ENCODE peak calls at places on chromosomes 16 and 17, in five cellular contexts. T, L, B, M and G are unnamed samples. For H3K36me3, the result is how much of the 10 kb centered on the place peaks cover.

GRCh38 chr17:70584255-70584654 is 414.9 kb downstream of the KCNJ2 start:
- DNase-seq in T (no peak), L (no peak), B (no peak), M (no peak), G (no peak)

GRCh38 chr17:859461-860195 is 77.5 kb downstream of the MRM3 start:
- DNase-seq in T (no peak), L (no peak), B (peak), M (no peak), G (no peak)

GRCh38 chr17:74373838-74374606 is 6.7 kb downstream of the GPR142 start:
- DNase-seq in T (no peak), L (peak), B (no peak), M (no peak), G (no peak)

GRCh38 chr17:9028632-9029570 is 7.6 kb downstream of the NTN1 start:
- DNase-seq in T (no peak), L (no peak), B (no peak), M (no peak), G (no peak)

GRCh38 chr17:59565959-59566324 is 532 bp downstream of the DHX40 start:
- DNase-seq in T (no peak), L (peak), B (no peak), M (peak), G (no peak)

GRCh38 chr16:8905168-8905762 is 23.1 kb downstream of the LITAFD start:
- DNase-seq in T (no peak), L (no peak), B (no peak), M (no peak), G (no peak)

GRCh38 chr16:13883266-13883665 is 36.7 kb upstream of the ERCC4 start:
- DNase-seq in T (no peak), L (no peak), B (no peak), M (no peak), G (no peak)

GRCh38 chr16:78684040-78684611 is 584.7 kb downstream of the WWOX start:
- DNase-seq in T (no peak), L (peak), B (no peak), M (no peak), G (peak)

GRCh38 chr16:596736-597060 is 6.8 kb downstream of the RAB40C start:
- DNase-seq in T (no peak), L (no peak), B (no peak), M (no peak), G (no peak)

GRCh38 chr17:69466451-69466850 is 52.0 kb downstream of the MAP2K6 start:
- DNase-seq in T (no peak), L (no peak), B (no peak), M (no peak), G (no peak)

GRCh38 chr17:29958947-29959657 is 17.7 kb downstream of the EFCAB5 start:
- DNase-seq in T (no peak), L (no peak), B (no peak), M (no peak), G (no peak)

GRCh38 chr17:7483238-7484066 is 714 bp upstream of the POLR2A start:
- DNase-seq in T (peak), L (peak), B (peak), M (peak), G (peak)

GRCh38 chr16:14111713-14112538 is 40.8 kb downstream of the MRTFB start:
- DNase-seq in T (no peak), L (peak), B (peak), M (no peak), G (no peak)

GRCh38 chr16:80580109-80580832 is 39.5 kb downstream of the DYNLRB2 start:
- DNase-seq in T (peak), L (no peak), B (no peak), M (no peak), G (no peak)

GRCh38 chr17:59838196-59838911 is 54.4 kb downstream of the TUBD1 start:
- DNase-seq in T (no peak), L (no peak), B (no peak), M (no peak), G (no peak)

GRCh38 chr17:41768682-41769288 is 17.7 kb downstream of the JUP start:
- DNase-seq in T (no peak), L (no peak), B (no peak), M (no peak), G (no peak)

GRCh38 chr17:34769049-34769448 is 189.7 kb downstream of the TMEM132E start:
- DNase-seq in T (no peak), L (no peak), B (no peak), M (no peak), G (no peak)

GRCh38 chr16:56872863-56873391 is 7.9 kb downstream of the SLC12A3 start:
- DNase-seq in T (no peak), L (no peak), B (no peak), M (no peak), G (no peak)

GRCh38 chr17:61314368-61315078 is 85.1 kb upstream of the TBX2 start:
- DNase-seq in T (no peak), L (peak), B (peak), M (no peak), G (no peak)

GRCh38 chr17:68182940-68183551 is 64.8 kb upstream of the AMZ2 start:
- DNase-seq in T (no peak), L (no peak), B (no peak), M (peak), G (no peak)

GRCh38 chr17:65560628-65561371 is 648 bp downstream of the AXIN2 start:
- DNase-seq in T (no peak), L (peak), B (peak), M (peak), G (peak)

GRCh38 chr17:38603786-38604478 is 1.8 kb downstream of the SRCIN1 start:
- DNase-seq in T (no peak), L (no peak), B (no peak), M (no peak), G (no peak)

GRCh38 chr16:52597772-52598483 is 51.0 kb upstream of the TOX3 start:
- DNase-seq in T (no peak), L (peak), B (no peak), M (no peak), G (no peak)

GRCh38 chr17:30199600-30199999 is 35.9 kb downstream of the SLC6A4 start:
- DNase-seq in T (no peak), L (no peak), B (no peak), M (no peak), G (no peak)

GRCh38 chr17:44203731-44204452 is 4.2 kb upstream of the ATXN7L3 start:
- DNase-seq in T (no peak), L (no peak), B (no peak), M (peak), G (no peak)

GRCh38 chr16:69748694-69749345 is 5.9 kb downstream of the NOB1 start:
- DNase-seq in T (no peak), L (no peak), B (no peak), M (no peak), G (no peak)

GRCh38 chr16:64253114-64253513 is 868.7 kb downstream of the CDH11 start:
- DNase-seq in T (no peak), L (no peak), B (no peak), M (no peak), G (no peak)

GRCh38 chr16:69848635-69849545 is 86.8 kb downstream of the WWP2 start:
- DNase-seq in T (no peak), L (peak), B (peak), M (no peak), G (peak)

DNA sequence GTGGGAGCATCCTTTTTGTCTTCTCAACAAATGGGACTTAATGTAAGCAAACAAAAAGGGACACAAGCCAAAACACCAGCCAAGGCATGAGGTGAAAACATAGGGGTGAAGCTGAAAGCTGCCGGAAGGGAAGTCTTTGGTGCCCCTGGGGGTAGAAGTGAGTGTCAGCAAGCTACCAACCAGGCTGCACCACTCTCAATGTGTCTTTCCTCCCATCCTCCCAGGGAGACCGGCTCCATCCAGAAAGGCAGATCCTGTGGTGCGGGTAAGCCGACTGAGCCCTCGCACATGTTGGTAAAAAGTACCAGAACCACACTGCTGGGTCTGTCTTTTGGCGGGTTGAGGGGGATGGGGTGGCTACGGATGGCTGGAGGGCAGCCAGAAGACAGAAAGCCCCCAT is 52.0 kb upstream of the SREBF1 start:
- DNase-seq in T (no peak), L (no peak), B (no peak), M (no peak), G (no peak)
- H3K36me3 ChIP-seq in T (under half), L (half or more), B (under half), M (under half), G (under half)

GRCh38 chr17:80455328-80455710 is 21.1 kb downstream of the NPTX1 start:
- DNase-seq in T (no peak), L (peak), B (no peak), M (no peak), G (no peak)

GRCh38 chr17:80453126-80453979 is 23.1 kb downstream of the NPTX1 start:
- DNase-seq in T (no peak), L (no peak), B (no peak), M (no peak), G (no peak)

GRCh38 chr17:80455784-80456183 is 20.6 kb downstream of the NPTX1 start:
- DNase-seq in T (no peak), L (no peak), B (no peak), M (no peak), G (no peak)

GRCh38 chr17:80453980-80454556 is 22.3 kb downstream of the NPTX1 start:
- DNase-seq in T (no peak), L (no peak), B (peak), M (no peak), G (no peak)

DNA sequence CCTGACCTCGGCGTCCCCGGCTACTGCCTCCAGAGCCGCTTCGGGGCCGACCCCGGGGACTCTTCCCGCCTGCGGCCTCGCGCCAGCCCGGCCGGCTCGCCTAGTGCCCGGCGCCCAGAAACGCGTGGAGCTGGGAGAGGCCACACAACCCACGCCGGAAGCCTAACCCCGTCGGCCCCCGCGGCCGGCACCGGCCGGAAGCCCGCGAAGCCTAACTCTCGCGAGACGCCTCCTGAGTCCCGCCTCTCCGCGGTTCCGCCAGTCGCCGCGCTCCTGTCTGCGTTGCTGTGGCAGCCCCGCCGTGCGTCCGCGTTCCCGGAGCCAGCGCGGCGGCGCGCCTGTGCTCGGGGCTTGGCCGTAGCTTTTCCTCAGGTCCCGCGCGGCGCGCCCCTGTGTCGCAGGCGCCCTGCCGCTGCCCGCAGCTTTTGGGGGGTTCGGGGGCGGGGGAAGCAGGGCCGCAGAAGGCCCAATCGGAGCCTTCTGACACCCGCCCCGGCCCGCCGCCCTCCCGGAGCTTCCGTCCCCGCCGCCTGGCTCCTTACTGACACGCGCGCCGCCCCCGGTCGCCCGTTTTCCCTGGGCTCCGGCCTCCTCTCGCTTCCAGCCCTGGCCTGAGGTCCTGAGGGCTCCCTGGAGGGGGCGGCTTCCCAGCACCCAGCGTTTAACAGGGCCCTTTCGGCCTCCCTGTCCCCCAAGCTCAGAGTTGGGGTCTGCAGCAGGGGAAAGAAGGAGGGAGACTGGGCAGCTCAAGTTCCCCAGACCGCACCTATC is 21.7 kb downstream of the NPTX1 start:
- DNase-seq in T (peak), L (peak), B (peak), M (peak), G (peak)
- TF ChIP-seq EP300 in T (no peak), L (no peak), B (no peak), M (no peak), G (no peak)

GRCh38 chr17:27319536-27320221 is 25.8 kb downstream of the WSB1 start:
- DNase-seq in T (no peak), L (peak), B (peak), M (no peak), G (no peak)

GRCh38 chr17:27320222-27320560 is 26.3 kb downstream of the WSB1 start:
- DNase-seq in T (no peak), L (no peak), B (no peak), M (no peak), G (no peak)

GRCh38 chr17:27322026-27322425 is 28.1 kb downstream of the WSB1 start:
- DNase-seq in T (no peak), L (no peak), B (no peak), M (no peak), G (no peak)

GRCh38 chr17:27322690-27323508 is 29.0 kb downstream of the WSB1 start:
- DNase-seq in T (no peak), L (no peak), B (no peak), M (no peak), G (no peak)

DNA sequence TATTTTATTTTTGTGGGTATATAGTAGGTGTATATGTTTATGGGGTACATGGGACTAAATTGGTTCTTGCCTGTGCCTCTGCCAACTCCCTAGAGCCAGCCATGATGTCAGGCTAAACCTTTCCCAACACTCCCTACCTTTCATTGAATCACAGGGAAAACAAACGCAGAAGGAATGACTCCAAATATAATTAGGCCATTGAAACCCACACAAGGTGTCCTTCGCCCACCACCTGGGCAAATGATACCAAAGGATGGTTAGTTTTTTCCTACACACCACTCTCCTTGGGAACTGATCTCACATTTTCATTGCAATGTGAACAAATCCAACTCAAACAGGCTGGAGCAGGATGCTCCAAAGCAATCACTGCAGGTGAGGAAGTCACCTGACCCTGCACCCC is 27.5 kb downstream of the WSB1 start:
- DNase-seq in T (no peak), L (no peak), B (no peak), M (no peak), G (no peak)
- TF ChIP-seq POLR2A in T (no peak), L (no peak), B (no peak), M (no peak), G (no peak)

DNA sequence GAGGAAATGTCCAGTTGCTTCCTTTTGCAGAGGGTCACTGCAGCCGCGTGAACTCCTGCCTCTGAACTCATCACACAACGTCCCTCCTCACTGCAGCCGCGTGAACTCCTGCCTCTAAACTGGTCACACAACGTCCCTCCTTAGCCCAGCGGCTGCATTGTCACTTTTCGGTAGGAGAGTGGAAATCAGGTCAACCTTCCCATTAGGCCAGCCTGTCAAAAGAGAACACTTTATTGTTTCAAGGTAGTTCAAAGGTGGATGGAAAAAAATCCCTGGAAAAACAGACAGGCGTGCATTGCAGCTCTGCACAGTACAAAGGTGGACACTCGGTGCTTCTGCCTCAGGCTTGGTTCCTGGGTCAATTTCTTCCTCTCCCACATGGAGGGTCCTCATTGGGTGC is 280.2 kb downstream of the FOXL1 start:
- DNase-seq in T (no peak), L (no peak), B (no peak), M (no peak), G (no peak)
- H3K36me3 ChIP-seq in T (under half), L (under half), B (under half), M (under half), G (under half)

DNA sequence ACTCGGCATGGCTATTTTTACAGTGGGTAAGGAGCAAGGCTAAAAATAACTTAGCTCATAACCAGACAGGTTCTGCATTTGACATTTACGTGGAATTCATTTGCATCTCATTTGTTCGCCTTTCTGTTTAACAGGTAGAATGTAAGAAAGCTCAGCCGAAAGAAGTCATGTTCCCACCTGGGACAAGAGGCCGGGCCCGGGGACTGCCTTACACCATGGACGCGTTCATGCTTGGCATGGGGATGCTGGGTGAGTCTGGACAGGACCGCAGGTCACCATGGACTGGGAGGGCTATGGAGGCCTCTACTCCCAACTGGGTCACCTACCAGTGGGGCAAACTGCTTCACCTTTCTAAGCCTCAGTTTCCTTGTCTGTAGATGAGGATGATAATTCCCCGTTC is 129.3 kb downstream of the CCDC182 start:
- DNase-seq in T (no peak), L (no peak), B (no peak), M (no peak), G (no peak)
- TF ChIP-seq EP300 in T (no peak), L (no peak), B (no peak), M (no peak), G (no peak)

DNA sequence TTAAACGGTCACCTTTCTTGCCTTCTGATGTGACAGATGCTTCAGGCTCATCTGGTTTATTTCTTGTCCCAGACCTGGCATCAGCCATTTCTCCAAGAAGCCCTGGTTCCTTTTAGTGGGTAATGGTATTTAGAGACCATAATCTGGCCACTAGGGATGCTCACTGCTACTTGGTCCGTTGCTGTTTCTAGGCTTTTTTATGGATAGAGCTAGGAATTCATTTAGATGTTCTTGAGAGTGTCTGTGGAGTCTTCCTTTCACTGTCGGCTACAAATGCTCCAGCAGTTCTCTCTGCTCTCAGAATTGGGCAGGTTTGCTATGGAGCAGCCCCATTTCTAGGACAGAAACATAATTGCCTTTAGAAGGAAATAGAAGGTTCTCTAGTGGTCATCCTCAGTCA is 214.5 kb downstream of the KATNIP start:
- DNase-seq in T (no peak), L (no peak), B (no peak), M (no peak), G (no peak)
- TF ChIP-seq POLR2A in T (no peak), L (no peak), B (no peak), M (no peak), G (no peak)

DNA sequence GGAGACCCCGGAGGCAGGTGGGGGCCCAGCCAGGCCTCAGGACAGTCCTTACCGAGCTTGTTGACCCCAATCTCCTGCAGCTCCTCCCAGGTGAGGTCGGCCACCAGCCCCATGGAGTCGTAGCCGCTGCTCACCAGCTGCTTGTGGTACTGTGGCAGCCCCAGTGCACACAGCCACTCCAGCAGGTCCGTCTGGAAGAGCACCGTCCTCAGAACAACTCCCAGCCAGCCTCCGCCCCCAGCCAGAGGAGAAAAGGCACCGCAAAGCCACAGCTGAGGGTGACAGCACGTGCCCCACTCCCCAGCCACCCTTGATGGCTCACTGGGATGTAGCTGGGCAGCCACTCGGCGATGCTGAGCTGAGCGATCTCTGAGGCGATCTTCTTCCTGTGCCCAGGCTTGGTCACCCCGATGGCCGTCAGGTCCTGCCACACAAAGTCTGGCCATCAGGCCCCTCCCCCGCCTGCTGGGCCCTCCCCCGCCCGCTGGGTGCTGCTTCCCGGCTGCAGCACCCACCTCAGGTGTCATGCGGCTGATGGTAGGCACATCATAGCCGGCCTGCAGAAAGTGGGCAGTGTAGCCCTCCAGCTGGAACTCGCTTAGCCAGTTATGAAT is 11.9 kb downstream of the CASKIN2 start:
- DNase-seq in T (no peak), L (no peak), B (no peak), M (no peak), G (no peak)
- H3K36me3 ChIP-seq in T (under half), L (half or more), B (under half), M (under half), G (half or more)